ENCODE peak calls at places on chromosomes 16 and 17, in four cellular contexts. One of them, this sample, is unnamed.

GRCh38 chr17:75570034-75570676 is 17.4 kb upstream of the MYO15B start:
- DNase-seq in transverse colon: no peak
- DNase-seq in prostate gland: no peak
- DNase-seq in suprapubic skin: no peak
- DNase-seq in this sample: no peak

GRCh38 chr17:73710095-73710592 is 65.9 kb upstream of the SDK2 start:
- DNase-seq in transverse colon: peak
- DNase-seq in prostate gland: peak
- DNase-seq in suprapubic skin: no peak
- DNase-seq in this sample: peak

GRCh38 chr16:84759061-84759460 is 59.3 kb downstream of the USP10 start:
- DNase-seq in prostate gland: no peak
- DNase-seq in transverse colon: no peak
- DNase-seq in suprapubic skin: no peak
- DNase-seq in this sample: no peak

GRCh38 chr17:2266045-2266864 is 37.3 kb downstream of the SMG6 start:
- DNase-seq in transverse colon: peak
- DNase-seq in suprapubic skin: no peak
- DNase-seq in prostate gland: no peak
- DNase-seq in this sample: no peak

GRCh38 chr17:46935658-46936266 is 12.8 kb downstream of the GOSR2 start:
- DNase-seq in suprapubic skin: no peak
- DNase-seq in prostate gland: no peak
- DNase-seq in transverse colon: peak
- DNase-seq in this sample: no peak

GRCh38 chr16:65070831-65071230 is 51.0 kb downstream of the CDH11 start:
- DNase-seq in prostate gland: no peak
- DNase-seq in suprapubic skin: no peak
- DNase-seq in transverse colon: peak
- DNase-seq in this sample: peak

GRCh38 chr16:1458336-1458976 is 14.1 kb upstream of the CCDC154 start:
- DNase-seq in prostate gland: no peak
- DNase-seq in transverse colon: no peak
- DNase-seq in suprapubic skin: no peak
- DNase-seq in this sample: no peak

GRCh38 chr16:24820522-24820921 is 25.2 kb upstream of the SLC5A11 start:
- DNase-seq in prostate gland: no peak
- DNase-seq in suprapubic skin: no peak
- DNase-seq in transverse colon: no peak
- DNase-seq in this sample: no peak

GRCh38 chr17:2421315-2422147 is 20.7 kb upstream of the MNT start:
- DNase-seq in transverse colon: no peak
- DNase-seq in prostate gland: no peak
- DNase-seq in suprapubic skin: no peak
- DNase-seq in this sample: no peak

GRCh38 chr17:74305865-74306654 is 20.0 kb upstream of the KIF19 start:
- DNase-seq in transverse colon: no peak
- DNase-seq in suprapubic skin: no peak
- DNase-seq in prostate gland: no peak
- DNase-seq in this sample: no peak

GRCh38 chr16:50246299-50247122 is 19.8 kb upstream of the ADCY7 start:
- DNase-seq in prostate gland: no peak
- DNase-seq in suprapubic skin: no peak
- DNase-seq in transverse colon: no peak
- DNase-seq in this sample: peak

GRCh38 chr16:4347010-4347409 is 4.1 kb downstream of the PAM16 start:
- DNase-seq in suprapubic skin: no peak
- DNase-seq in prostate gland: no peak
- DNase-seq in transverse colon: no peak
- DNase-seq in this sample: no peak

GRCh38 chr17:74924250-74924948 is at the start of gene OTOP2:
- DNase-seq in prostate gland: no peak
- DNase-seq in suprapubic skin: no peak
- DNase-seq in transverse colon: peak
- DNase-seq in this sample: no peak

GRCh38 chr16:19690196-19690595 is 27.8 kb downstream of the KNOP1 start:
- DNase-seq in transverse colon: no peak
- DNase-seq in suprapubic skin: no peak
- DNase-seq in prostate gland: no peak
- DNase-seq in this sample: no peak

GRCh38 chr17:9865585-9865984 is 39.5 kb downstream of the RCVRN start:
- DNase-seq in transverse colon: no peak
- DNase-seq in prostate gland: no peak
- DNase-seq in suprapubic skin: no peak
- DNase-seq in this sample: no peak

GRCh38 chr16:3846595-3847091 is 33.9 kb downstream of the CREBBP start:
- DNase-seq in prostate gland: no peak
- DNase-seq in suprapubic skin: no peak
- DNase-seq in transverse colon: no peak
- DNase-seq in this sample: no peak

GRCh38 chr16:24442631-24443030 is 96.7 kb upstream of the RBBP6 start:
- DNase-seq in transverse colon: no peak
- DNase-seq in prostate gland: no peak
- DNase-seq in suprapubic skin: no peak
- DNase-seq in this sample: no peak

GRCh38 chr16:81446318-81447275 is 2.0 kb downstream of the CMIP start:
- DNase-seq in suprapubic skin: no peak
- DNase-seq in prostate gland: peak
- DNase-seq in transverse colon: peak
- DNase-seq in this sample: peak

GRCh38 chr17:75776399-75777242 is 8.0 kb upstream of the UNK start:
- DNase-seq in suprapubic skin: peak
- DNase-seq in prostate gland: no peak
- DNase-seq in transverse colon: no peak
- DNase-seq in this sample: no peak

GRCh38 chr16:68289621-68290329 is 21.0 kb downstream of the SLC7A6OS start:
- DNase-seq in suprapubic skin: no peak
- DNase-seq in prostate gland: no peak
- DNase-seq in transverse colon: no peak
- DNase-seq in this sample: no peak

GRCh38 chr17:76384987-76385891 is 830 bp downstream of the SPHK1 start:
- DNase-seq in suprapubic skin: no peak
- DNase-seq in transverse colon: peak
- DNase-seq in prostate gland: no peak
- DNase-seq in this sample: no peak

GRCh38 chr16:11674818-11675560 is 6.7 kb downstream of the SNN start:
- DNase-seq in suprapubic skin: no peak
- DNase-seq in prostate gland: peak
- DNase-seq in transverse colon: no peak
- DNase-seq in this sample: peak

GRCh38 chr16:11675561-11676511 is 7.6 kb downstream of the SNN start:
- DNase-seq in transverse colon: peak
- DNase-seq in prostate gland: no peak
- DNase-seq in suprapubic skin: no peak
- DNase-seq in this sample: no peak

GRCh38 chr16:11677959-11678881 is 10.0 kb downstream of the SNN start:
- DNase-seq in transverse colon: no peak
- DNase-seq in prostate gland: no peak
- DNase-seq in suprapubic skin: peak
- DNase-seq in this sample: no peak

GRCh38 chr16:11677451-11677951 is 9.2 kb downstream of the SNN start:
- DNase-seq in prostate gland: no peak
- DNase-seq in transverse colon: no peak
- DNase-seq in suprapubic skin: no peak
- DNase-seq in this sample: no peak

DNA sequence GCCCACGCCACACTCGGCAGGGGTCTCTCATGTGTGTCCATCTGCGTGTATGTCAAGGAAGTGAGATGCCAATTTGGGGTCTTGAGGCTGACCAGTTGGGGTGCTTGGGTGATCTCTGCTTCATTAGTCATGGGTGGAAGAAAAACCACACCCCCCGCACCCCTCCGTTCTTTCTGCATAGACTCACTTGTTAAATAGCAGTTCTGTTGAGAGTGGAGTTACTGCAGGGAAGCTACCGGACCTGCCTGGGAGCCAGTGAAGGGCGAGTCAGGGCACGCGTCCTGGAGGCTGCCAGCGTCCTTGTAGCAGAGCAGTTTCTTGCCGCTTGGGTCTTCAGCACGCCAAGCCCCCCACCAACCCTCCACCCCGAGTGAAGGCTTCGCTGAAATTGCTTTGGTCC is 8.5 kb downstream of the SNN start:
- DNase-seq in prostate gland: peak
- DNase-seq in suprapubic skin: no peak
- DNase-seq in transverse colon: no peak
- DNase-seq in this sample: no peak
- TF ChIP-seq POLR2AphosphoS5 in prostate gland: no peak
- TF ChIP-seq POLR2AphosphoS5 in suprapubic skin: no peak
- TF ChIP-seq POLR2AphosphoS5 in transverse colon: no peak
- TF ChIP-seq POLR2AphosphoS5 in this sample: no peak

GRCh38 chr17:15343749-15344148 is 2.4 kb upstream of the TEKT3 start:
- DNase-seq in transverse colon: no peak
- DNase-seq in suprapubic skin: no peak
- DNase-seq in prostate gland: no peak
- DNase-seq in this sample: no peak

GRCh38 chr17:15341385-15341849 is at the start of gene TEKT3:
- DNase-seq in prostate gland: peak
- DNase-seq in suprapubic skin: peak
- DNase-seq in transverse colon: peak
- DNase-seq in this sample: peak

GRCh38 chr17:15341966-15342365 is 569 bp upstream of the TEKT3 start:
- DNase-seq in prostate gland: no peak
- DNase-seq in suprapubic skin: no peak
- DNase-seq in transverse colon: no peak
- DNase-seq in this sample: no peak

GRCh38 chr17:15342460-15342859 is 1.1 kb upstream of the TEKT3 start:
- DNase-seq in suprapubic skin: no peak
- DNase-seq in prostate gland: no peak
- DNase-seq in transverse colon: no peak
- DNase-seq in this sample: no peak

DNA sequence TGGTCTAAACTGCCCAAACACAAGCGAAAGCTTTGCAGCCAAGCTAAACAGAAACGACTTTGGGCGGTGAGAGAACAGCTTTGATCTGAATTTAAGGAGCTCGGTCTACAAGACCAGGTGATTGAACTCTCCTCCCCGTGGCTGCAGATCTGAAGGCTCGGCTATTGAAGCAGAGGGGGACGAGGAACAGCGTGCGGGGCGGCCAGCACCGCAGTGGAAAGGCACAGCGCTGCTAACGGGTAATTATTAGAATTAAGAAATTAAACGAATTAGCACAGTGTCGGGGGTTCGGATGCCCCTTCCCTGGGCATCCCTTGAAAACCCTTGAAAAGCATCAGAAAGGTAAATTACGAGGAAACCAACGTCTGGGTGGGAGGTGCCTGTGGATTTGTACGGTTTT is 431 bp downstream of the TEKT3 start:
- DNase-seq in prostate gland: no peak
- DNase-seq in transverse colon: no peak
- DNase-seq in suprapubic skin: no peak
- DNase-seq in this sample: no peak
- H3K4me3 ChIP-seq in prostate gland: peak
- H3K4me3 ChIP-seq in transverse colon: peak
- H3K4me3 ChIP-seq in suprapubic skin: peak
- H3K4me3 ChIP-seq in this sample: peak

GRCh38 chr17:82386256-82386831 is 14.8 kb downstream of the UTS2R start:
- DNase-seq in suprapubic skin: no peak
- DNase-seq in transverse colon: no peak
- DNase-seq in prostate gland: no peak
- DNase-seq in this sample: no peak

GRCh38 chr17:82385559-82386255 is 14.1 kb downstream of the UTS2R start:
- DNase-seq in suprapubic skin: no peak
- DNase-seq in prostate gland: no peak
- DNase-seq in transverse colon: no peak
- DNase-seq in this sample: no peak

GRCh38 chr17:82384051-82384729 is 12.6 kb downstream of the UTS2R start:
- DNase-seq in suprapubic skin: no peak
- DNase-seq in transverse colon: no peak
- DNase-seq in prostate gland: no peak
- DNase-seq in this sample: no peak

GRCh38 chr17:82383411-82383810 is 11.8 kb downstream of the UTS2R start:
- DNase-seq in prostate gland: no peak
- DNase-seq in transverse colon: no peak
- DNase-seq in suprapubic skin: no peak
- DNase-seq in this sample: no peak

DNA sequence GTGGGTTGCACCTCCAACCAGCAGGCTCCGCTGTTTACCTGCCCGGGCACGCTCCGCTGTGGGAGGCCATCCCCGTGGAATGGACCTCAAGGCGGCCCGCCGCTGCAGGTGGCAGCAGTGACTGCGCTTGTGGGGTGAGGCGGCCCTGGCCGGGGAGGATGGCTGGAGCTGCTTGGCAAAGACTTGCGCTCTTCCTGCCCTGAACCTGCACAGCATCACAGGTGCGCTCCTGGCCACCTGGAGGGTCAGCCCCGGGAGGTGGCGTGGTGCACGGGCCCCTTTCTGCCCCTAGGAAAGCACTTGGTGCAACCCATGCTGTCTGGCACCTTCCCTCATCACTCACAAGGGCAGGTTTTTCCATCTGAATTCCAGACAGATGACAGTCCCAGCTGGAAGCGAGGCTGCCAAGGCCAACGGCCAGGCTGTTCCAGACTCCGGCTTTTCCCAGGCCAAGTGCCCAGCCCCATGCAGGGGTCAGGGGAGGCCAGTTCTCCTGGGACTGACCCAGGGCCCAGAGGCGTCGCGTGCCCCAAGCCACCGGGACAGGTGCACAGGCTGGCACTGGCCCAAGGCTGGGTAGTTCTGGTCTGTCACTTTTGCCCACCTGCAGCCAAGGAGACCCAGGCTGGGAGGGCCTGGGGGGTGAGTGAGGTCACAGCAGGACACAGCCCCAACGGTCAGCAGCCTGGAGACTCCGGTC is 13.3 kb downstream of the UTS2R start:
- DNase-seq in prostate gland: peak
- DNase-seq in transverse colon: peak
- DNase-seq in suprapubic skin: no peak
- DNase-seq in this sample: peak
- TF ChIP-seq POLR2AphosphoS5 in prostate gland: peak
- TF ChIP-seq POLR2AphosphoS5 in transverse colon: no peak
- TF ChIP-seq POLR2AphosphoS5 in suprapubic skin: no peak
- TF ChIP-seq POLR2AphosphoS5 in this sample: no peak

GRCh38 chr16:57013268-57013667 is 23.9 kb downstream of the NLRC5 start:
- DNase-seq in suprapubic skin: no peak
- DNase-seq in prostate gland: no peak
- DNase-seq in transverse colon: no peak
- DNase-seq in this sample: no peak
- H3K4me3 ChIP-seq in suprapubic skin: no peak
- H3K4me3 ChIP-seq in prostate gland: no peak
- H3K4me3 ChIP-seq in transverse colon: no peak
- H3K4me3 ChIP-seq in this sample: no peak

This sample was measured in breast epithelium.